ENCODE peak calls at places on chromosomes 12 and 14, in ten cellular contexts. One of them, this sample, is unnamed.

GRCh38 chr14:76942288-76942778 is 86.2 kb downstream of the IRF2BPL start:
- DNase-seq in psoas muscle: no peak
- DNase-seq in Jurkat, Clone E6-1: no peak
- DNase-seq in activated naive CD8-positive, alpha-beta T cell treated with anti-CD3 and anti-CD28 coated beads, Interleukin-2, amount 50 U/mL, for 24 hours: no peak
- DNase-seq in fibroblast of villous mesenchyme: no peak
- DNase-seq in AG10803: no peak
- DNase-seq in stomach: no peak
- DNase-seq in activated CD8-positive, alpha-beta memory T cell treated with anti-CD3 and anti-CD28 coated beads for 48 hours: no peak
- DNase-seq in NCI-H2107: no peak
- DNase-seq in AG08396: no peak
- DNase-seq in this sample: no peak

GRCh38 chr12:123384318-123384993 is 524 bp downstream of the KMT5A start:
- DNase-seq in psoas muscle: no peak
- DNase-seq in Jurkat, Clone E6-1: peak
- DNase-seq in activated naive CD8-positive, alpha-beta T cell treated with anti-CD3 and anti-CD28 coated beads, Interleukin-2, amount 50 U/mL, for 24 hours: peak
- DNase-seq in fibroblast of villous mesenchyme: no peak
- DNase-seq in AG10803: no peak
- DNase-seq in stomach: no peak
- DNase-seq in activated CD8-positive, alpha-beta memory T cell treated with anti-CD3 and anti-CD28 coated beads for 48 hours: no peak
- DNase-seq in NCI-H2107: no peak
- DNase-seq in AG08396: peak
- DNase-seq in this sample: no peak

GRCh38 chr14:68695871-68696665 is 96.8 kb downstream of the ZFP36L1 start:
- DNase-seq in psoas muscle: no peak
- DNase-seq in Jurkat, Clone E6-1: no peak
- DNase-seq in activated naive CD8-positive, alpha-beta T cell treated with anti-CD3 and anti-CD28 coated beads, Interleukin-2, amount 50 U/mL, for 24 hours: no peak
- DNase-seq in fibroblast of villous mesenchyme: no peak
- DNase-seq in AG10803: no peak
- DNase-seq in stomach: no peak
- DNase-seq in activated CD8-positive, alpha-beta memory T cell treated with anti-CD3 and anti-CD28 coated beads for 48 hours: no peak
- DNase-seq in NCI-H2107: no peak
- DNase-seq in AG08396: no peak
- DNase-seq in this sample: no peak

GRCh38 chr12:120669055-120669828 is 17.7 kb upstream of the MLEC start:
- DNase-seq in psoas muscle: peak
- DNase-seq in Jurkat, Clone E6-1: no peak
- DNase-seq in activated naive CD8-positive, alpha-beta T cell treated with anti-CD3 and anti-CD28 coated beads, Interleukin-2, amount 50 U/mL, for 24 hours: no peak
- DNase-seq in fibroblast of villous mesenchyme: peak
- DNase-seq in AG10803: peak
- DNase-seq in stomach: peak
- DNase-seq in activated CD8-positive, alpha-beta memory T cell treated with anti-CD3 and anti-CD28 coated beads for 48 hours: no peak
- DNase-seq in NCI-H2107: no peak
- DNase-seq in AG08396: peak
- DNase-seq in this sample: peak

GRCh38 chr14:95998656-95999055 is 40.5 kb upstream of the C14orf132 start:
- DNase-seq in psoas muscle: no peak
- DNase-seq in Jurkat, Clone E6-1: no peak
- DNase-seq in activated naive CD8-positive, alpha-beta T cell treated with anti-CD3 and anti-CD28 coated beads, Interleukin-2, amount 50 U/mL, for 24 hours: no peak
- DNase-seq in fibroblast of villous mesenchyme: peak
- DNase-seq in AG10803: peak
- DNase-seq in stomach: no peak
- DNase-seq in activated CD8-positive, alpha-beta memory T cell treated with anti-CD3 and anti-CD28 coated beads for 48 hours: no peak
- DNase-seq in NCI-H2107: peak
- DNase-seq in AG08396: no peak
- DNase-seq in this sample: peak

GRCh38 chr14:104820669-104821228 is 19.8 kb downstream of the ZBTB42 start:
- DNase-seq in psoas muscle: no peak
- DNase-seq in Jurkat, Clone E6-1: no peak
- DNase-seq in activated naive CD8-positive, alpha-beta T cell treated with anti-CD3 and anti-CD28 coated beads, Interleukin-2, amount 50 U/mL, for 24 hours: no peak
- DNase-seq in fibroblast of villous mesenchyme: peak
- DNase-seq in AG10803: peak
- DNase-seq in stomach: peak
- DNase-seq in activated CD8-positive, alpha-beta memory T cell treated with anti-CD3 and anti-CD28 coated beads for 48 hours: no peak
- DNase-seq in NCI-H2107: peak
- DNase-seq in AG08396: peak
- DNase-seq in this sample: peak

GRCh38 chr14:104856157-104856868 is 8.8 kb upstream of the CEP170B start:
- DNase-seq in psoas muscle: no peak
- DNase-seq in Jurkat, Clone E6-1: no peak
- DNase-seq in activated naive CD8-positive, alpha-beta T cell treated with anti-CD3 and anti-CD28 coated beads, Interleukin-2, amount 50 U/mL, for 24 hours: no peak
- DNase-seq in fibroblast of villous mesenchyme: no peak
- DNase-seq in AG10803: no peak
- DNase-seq in stomach: no peak
- DNase-seq in activated CD8-positive, alpha-beta memory T cell treated with anti-CD3 and anti-CD28 coated beads for 48 hours: no peak
- DNase-seq in NCI-H2107: no peak
- DNase-seq in AG08396: no peak
- DNase-seq in this sample: no peak

GRCh38 chr14:49945448-49946319 is 52.8 kb downstream of the ARF6 start:
- DNase-seq in psoas muscle: no peak
- DNase-seq in Jurkat, Clone E6-1: peak
- DNase-seq in activated naive CD8-positive, alpha-beta T cell treated with anti-CD3 and anti-CD28 coated beads, Interleukin-2, amount 50 U/mL, for 24 hours: no peak
- DNase-seq in fibroblast of villous mesenchyme: peak
- DNase-seq in AG10803: no peak
- DNase-seq in stomach: no peak
- DNase-seq in activated CD8-positive, alpha-beta memory T cell treated with anti-CD3 and anti-CD28 coated beads for 48 hours: no peak
- DNase-seq in NCI-H2107: no peak
- DNase-seq in AG08396: no peak
- DNase-seq in this sample: no peak

GRCh38 chr14:99391671-99392070 is 89.0 kb downstream of the SETD3 start:
- DNase-seq in psoas muscle: no peak
- DNase-seq in Jurkat, Clone E6-1: no peak
- DNase-seq in activated naive CD8-positive, alpha-beta T cell treated with anti-CD3 and anti-CD28 coated beads, Interleukin-2, amount 50 U/mL, for 24 hours: no peak
- DNase-seq in fibroblast of villous mesenchyme: peak
- DNase-seq in AG10803: peak
- DNase-seq in stomach: no peak
- DNase-seq in activated CD8-positive, alpha-beta memory T cell treated with anti-CD3 and anti-CD28 coated beads for 48 hours: no peak
- DNase-seq in NCI-H2107: no peak
- DNase-seq in AG08396: no peak
- DNase-seq in this sample: peak

GRCh38 chr12:98332626-98333025 is 182.8 kb upstream of the TMPO start:
- DNase-seq in psoas muscle: no peak
- DNase-seq in Jurkat, Clone E6-1: peak
- DNase-seq in activated naive CD8-positive, alpha-beta T cell treated with anti-CD3 and anti-CD28 coated beads, Interleukin-2, amount 50 U/mL, for 24 hours: no peak
- DNase-seq in fibroblast of villous mesenchyme: no peak
- DNase-seq in AG10803: no peak
- DNase-seq in stomach: no peak
- DNase-seq in activated CD8-positive, alpha-beta memory T cell treated with anti-CD3 and anti-CD28 coated beads for 48 hours: no peak
- DNase-seq in NCI-H2107: no peak
- DNase-seq in AG08396: no peak
- DNase-seq in this sample: no peak

GRCh38 chr12:55767156-55767555 is 24.2 kb downstream of the GDF11 start:
- DNase-seq in psoas muscle: no peak
- DNase-seq in Jurkat, Clone E6-1: no peak
- DNase-seq in activated naive CD8-positive, alpha-beta T cell treated with anti-CD3 and anti-CD28 coated beads, Interleukin-2, amount 50 U/mL, for 24 hours: no peak
- DNase-seq in fibroblast of villous mesenchyme: no peak
- DNase-seq in AG10803: no peak
- DNase-seq in stomach: no peak
- DNase-seq in activated CD8-positive, alpha-beta memory T cell treated with anti-CD3 and anti-CD28 coated beads for 48 hours: no peak
- DNase-seq in NCI-H2107: no peak
- DNase-seq in AG08396: no peak
- DNase-seq in this sample: no peak

GRCh38 chr12:41634096-41634495 is 446.0 kb downstream of the PDZRN4 start:
- DNase-seq in psoas muscle: no peak
- DNase-seq in Jurkat, Clone E6-1: no peak
- DNase-seq in activated naive CD8-positive, alpha-beta T cell treated with anti-CD3 and anti-CD28 coated beads, Interleukin-2, amount 50 U/mL, for 24 hours: no peak
- DNase-seq in fibroblast of villous mesenchyme: no peak
- DNase-seq in AG10803: no peak
- DNase-seq in stomach: no peak
- DNase-seq in activated CD8-positive, alpha-beta memory T cell treated with anti-CD3 and anti-CD28 coated beads for 48 hours: no peak
- DNase-seq in NCI-H2107: no peak
- DNase-seq in AG08396: no peak
- DNase-seq in this sample: no peak

GRCh38 chr12:14803830-14804160 is 325 bp downstream of the C12orf60 start:
- DNase-seq in psoas muscle: no peak
- DNase-seq in Jurkat, Clone E6-1: no peak
- DNase-seq in activated naive CD8-positive, alpha-beta T cell treated with anti-CD3 and anti-CD28 coated beads, Interleukin-2, amount 50 U/mL, for 24 hours: no peak
- DNase-seq in fibroblast of villous mesenchyme: no peak
- DNase-seq in AG10803: no peak
- DNase-seq in stomach: no peak
- DNase-seq in activated CD8-positive, alpha-beta memory T cell treated with anti-CD3 and anti-CD28 coated beads for 48 hours: no peak
- DNase-seq in NCI-H2107: no peak
- DNase-seq in AG08396: no peak
- DNase-seq in this sample: no peak

GRCh38 chr12:15662303-15662980 is 126.7 kb downstream of the EPS8 start:
- DNase-seq in psoas muscle: no peak
- DNase-seq in Jurkat, Clone E6-1: no peak
- DNase-seq in activated naive CD8-positive, alpha-beta T cell treated with anti-CD3 and anti-CD28 coated beads, Interleukin-2, amount 50 U/mL, for 24 hours: no peak
- DNase-seq in fibroblast of villous mesenchyme: peak
- DNase-seq in AG10803: peak
- DNase-seq in stomach: no peak
- DNase-seq in activated CD8-positive, alpha-beta memory T cell treated with anti-CD3 and anti-CD28 coated beads for 48 hours: no peak
- DNase-seq in NCI-H2107: no peak
- DNase-seq in AG08396: peak
- DNase-seq in this sample: peak

GRCh38 chr12:125533434-125534029 is 468.3 kb downstream of the AACS start:
- DNase-seq in psoas muscle: no peak
- DNase-seq in Jurkat, Clone E6-1: no peak
- DNase-seq in activated naive CD8-positive, alpha-beta T cell treated with anti-CD3 and anti-CD28 coated beads, Interleukin-2, amount 50 U/mL, for 24 hours: peak
- DNase-seq in fibroblast of villous mesenchyme: peak
- DNase-seq in AG10803: no peak
- DNase-seq in stomach: peak
- DNase-seq in activated CD8-positive, alpha-beta memory T cell treated with anti-CD3 and anti-CD28 coated beads for 48 hours: peak
- DNase-seq in NCI-H2107: no peak
- DNase-seq in AG08396: no peak
- DNase-seq in this sample: no peak

GRCh38 chr12:123571343-123571813 is 13.0 kb upstream of the TMED2 start:
- DNase-seq in psoas muscle: peak
- DNase-seq in Jurkat, Clone E6-1: peak
- DNase-seq in activated naive CD8-positive, alpha-beta T cell treated with anti-CD3 and anti-CD28 coated beads, Interleukin-2, amount 50 U/mL, for 24 hours: no peak
- DNase-seq in fibroblast of villous mesenchyme: peak
- DNase-seq in AG10803: peak
- DNase-seq in stomach: peak
- DNase-seq in activated CD8-positive, alpha-beta memory T cell treated with anti-CD3 and anti-CD28 coated beads for 48 hours: no peak
- DNase-seq in NCI-H2107: no peak
- DNase-seq in AG08396: peak
- DNase-seq in this sample: peak

GRCh38 chr12:67928621-67929369 is 60.5 kb upstream of the IFNG-AS1 start:
- DNase-seq in psoas muscle: no peak
- DNase-seq in Jurkat, Clone E6-1: no peak
- DNase-seq in activated naive CD8-positive, alpha-beta T cell treated with anti-CD3 and anti-CD28 coated beads, Interleukin-2, amount 50 U/mL, for 24 hours: no peak
- DNase-seq in fibroblast of villous mesenchyme: no peak
- DNase-seq in AG10803: no peak
- DNase-seq in stomach: peak
- DNase-seq in activated CD8-positive, alpha-beta memory T cell treated with anti-CD3 and anti-CD28 coated beads for 48 hours: no peak
- DNase-seq in NCI-H2107: no peak
- DNase-seq in AG08396: no peak
- DNase-seq in this sample: peak

GRCh38 chr12:96912943-96913342 is 5.9 kb downstream of the NEDD1 start:
- DNase-seq in psoas muscle: no peak
- DNase-seq in Jurkat, Clone E6-1: no peak
- DNase-seq in activated naive CD8-positive, alpha-beta T cell treated with anti-CD3 and anti-CD28 coated beads, Interleukin-2, amount 50 U/mL, for 24 hours: no peak
- DNase-seq in fibroblast of villous mesenchyme: no peak
- DNase-seq in AG10803: no peak
- DNase-seq in stomach: no peak
- DNase-seq in activated CD8-positive, alpha-beta memory T cell treated with anti-CD3 and anti-CD28 coated beads for 48 hours: no peak
- DNase-seq in NCI-H2107: no peak
- DNase-seq in AG08396: no peak
- DNase-seq in this sample: no peak

GRCh38 chr14:64501326-64502171 is 2.1 kb downstream of the ZBTB25 start:
- DNase-seq in psoas muscle: peak
- DNase-seq in Jurkat, Clone E6-1: peak
- DNase-seq in activated naive CD8-positive, alpha-beta T cell treated with anti-CD3 and anti-CD28 coated beads, Interleukin-2, amount 50 U/mL, for 24 hours: peak
- DNase-seq in fibroblast of villous mesenchyme: peak
- DNase-seq in AG10803: peak
- DNase-seq in stomach: peak
- DNase-seq in activated CD8-positive, alpha-beta memory T cell treated with anti-CD3 and anti-CD28 coated beads for 48 hours: no peak
- DNase-seq in NCI-H2107: no peak
- DNase-seq in AG08396: peak
- DNase-seq in this sample: peak

GRCh38 chr14:103372552-103373304 is 12.5 kb upstream of the MARK3 start:
- DNase-seq in psoas muscle: peak
- DNase-seq in Jurkat, Clone E6-1: no peak
- DNase-seq in activated naive CD8-positive, alpha-beta T cell treated with anti-CD3 and anti-CD28 coated beads, Interleukin-2, amount 50 U/mL, for 24 hours: peak
- DNase-seq in fibroblast of villous mesenchyme: peak
- DNase-seq in AG10803: peak
- DNase-seq in stomach: peak
- DNase-seq in activated CD8-positive, alpha-beta memory T cell treated with anti-CD3 and anti-CD28 coated beads for 48 hours: no peak
- DNase-seq in NCI-H2107: no peak
- DNase-seq in AG08396: peak
- DNase-seq in this sample: peak

GRCh38 chr14:70857499-70857895 is 48.2 kb upstream of the MAP3K9 start:
- DNase-seq in psoas muscle: no peak
- DNase-seq in Jurkat, Clone E6-1: no peak
- DNase-seq in activated naive CD8-positive, alpha-beta T cell treated with anti-CD3 and anti-CD28 coated beads, Interleukin-2, amount 50 U/mL, for 24 hours: no peak
- DNase-seq in fibroblast of villous mesenchyme: no peak
- DNase-seq in AG10803: no peak
- DNase-seq in stomach: no peak
- DNase-seq in activated CD8-positive, alpha-beta memory T cell treated with anti-CD3 and anti-CD28 coated beads for 48 hours: no peak
- DNase-seq in NCI-H2107: no peak
- DNase-seq in AG08396: no peak
- DNase-seq in this sample: peak

GRCh38 chr12:100329800-100330199 is 27.1 kb upstream of the SLC17A8 start:
- DNase-seq in psoas muscle: no peak
- DNase-seq in Jurkat, Clone E6-1: no peak
- DNase-seq in activated naive CD8-positive, alpha-beta T cell treated with anti-CD3 and anti-CD28 coated beads, Interleukin-2, amount 50 U/mL, for 24 hours: no peak
- DNase-seq in fibroblast of villous mesenchyme: no peak
- DNase-seq in AG10803: no peak
- DNase-seq in stomach: no peak
- DNase-seq in activated CD8-positive, alpha-beta memory T cell treated with anti-CD3 and anti-CD28 coated beads for 48 hours: no peak
- DNase-seq in NCI-H2107: no peak
- DNase-seq in AG08396: no peak
- DNase-seq in this sample: no peak

GRCh38 chr12:45468751-45469615 is 253.1 kb downstream of the ANO6 start:
- DNase-seq in psoas muscle: no peak
- DNase-seq in Jurkat, Clone E6-1: no peak
- DNase-seq in activated naive CD8-positive, alpha-beta T cell treated with anti-CD3 and anti-CD28 coated beads, Interleukin-2, amount 50 U/mL, for 24 hours: no peak
- DNase-seq in fibroblast of villous mesenchyme: no peak
- DNase-seq in AG10803: no peak
- DNase-seq in stomach: no peak
- DNase-seq in activated CD8-positive, alpha-beta memory T cell treated with anti-CD3 and anti-CD28 coated beads for 48 hours: no peak
- DNase-seq in NCI-H2107: no peak
- DNase-seq in AG08396: no peak
- DNase-seq in this sample: no peak

GRCh38 chr12:115455268-115455681 is 771.3 kb upstream of the TBX3 start:
- DNase-seq in psoas muscle: no peak
- DNase-seq in Jurkat, Clone E6-1: no peak
- DNase-seq in activated naive CD8-positive, alpha-beta T cell treated with anti-CD3 and anti-CD28 coated beads, Interleukin-2, amount 50 U/mL, for 24 hours: no peak
- DNase-seq in fibroblast of villous mesenchyme: peak
- DNase-seq in AG10803: no peak
- DNase-seq in stomach: no peak
- DNase-seq in activated CD8-positive, alpha-beta memory T cell treated with anti-CD3 and anti-CD28 coated beads for 48 hours: no peak
- DNase-seq in NCI-H2107: no peak
- DNase-seq in AG08396: no peak
- DNase-seq in this sample: no peak

GRCh38 chr12:52602552-52602951 is 1.3 kb upstream of the KRT72 start:
- DNase-seq in psoas muscle: no peak
- DNase-seq in Jurkat, Clone E6-1: no peak
- DNase-seq in activated naive CD8-positive, alpha-beta T cell treated with anti-CD3 and anti-CD28 coated beads, Interleukin-2, amount 50 U/mL, for 24 hours: no peak
- DNase-seq in fibroblast of villous mesenchyme: no peak
- DNase-seq in AG10803: no peak
- DNase-seq in stomach: no peak
- DNase-seq in activated CD8-positive, alpha-beta memory T cell treated with anti-CD3 and anti-CD28 coated beads for 48 hours: no peak
- DNase-seq in NCI-H2107: no peak
- DNase-seq in AG08396: no peak
- DNase-seq in this sample: no peak

GRCh38 chr12:82648510-82648909 is 38.2 kb upstream of the TMTC2 start:
- DNase-seq in psoas muscle: no peak
- DNase-seq in Jurkat, Clone E6-1: no peak
- DNase-seq in activated naive CD8-positive, alpha-beta T cell treated with anti-CD3 and anti-CD28 coated beads, Interleukin-2, amount 50 U/mL, for 24 hours: no peak
- DNase-seq in fibroblast of villous mesenchyme: no peak
- DNase-seq in AG10803: no peak
- DNase-seq in stomach: no peak
- DNase-seq in activated CD8-positive, alpha-beta memory T cell treated with anti-CD3 and anti-CD28 coated beads for 48 hours: no peak
- DNase-seq in NCI-H2107: no peak
- DNase-seq in AG08396: no peak
- DNase-seq in this sample: no peak

GRCh38 chr12:114685869-114686268 is 1.9 kb upstream of the TBX3 start:
- DNase-seq in psoas muscle: no peak
- DNase-seq in Jurkat, Clone E6-1: no peak
- DNase-seq in activated naive CD8-positive, alpha-beta T cell treated with anti-CD3 and anti-CD28 coated beads, Interleukin-2, amount 50 U/mL, for 24 hours: no peak
- DNase-seq in fibroblast of villous mesenchyme: peak
- DNase-seq in AG10803: no peak
- DNase-seq in stomach: no peak
- DNase-seq in activated CD8-positive, alpha-beta memory T cell treated with anti-CD3 and anti-CD28 coated beads for 48 hours: no peak
- DNase-seq in NCI-H2107: no peak
- DNase-seq in AG08396: no peak
- DNase-seq in this sample: no peak

GRCh38 chr12:1421091-1421902 is 173.1 kb downstream of the FBXL14 start:
- DNase-seq in psoas muscle: no peak
- DNase-seq in Jurkat, Clone E6-1: no peak
- DNase-seq in activated naive CD8-positive, alpha-beta T cell treated with anti-CD3 and anti-CD28 coated beads, Interleukin-2, amount 50 U/mL, for 24 hours: no peak
- DNase-seq in fibroblast of villous mesenchyme: no peak
- DNase-seq in AG10803: no peak
- DNase-seq in stomach: no peak
- DNase-seq in activated CD8-positive, alpha-beta memory T cell treated with anti-CD3 and anti-CD28 coated beads for 48 hours: no peak
- DNase-seq in NCI-H2107: no peak
- DNase-seq in AG08396: no peak
- DNase-seq in this sample: no peak